ENCODE peak calls at places on chromosome 20, in five cellular contexts. One of them, this sample, is unnamed.

GRCh38 chr20:30500829-30501440 is 756.5 kb upstream of the DEFB115 start:
- DNase-seq in RWPE1: no peak
- DNase-seq in activated T-cell treated with anti-CD3 and anti-CD28 coated beads for 1 hour: no peak
- DNase-seq in NCI-H2081: no peak
- DNase-seq in activated naive CD8-positive, alpha-beta T cell treated with anti-CD3 and anti-CD28 coated beads, Interleukin-2, amount 50 U/mL, for 24 hours: no peak
- DNase-seq in this sample: no peak

GRCh38 chr20:24098886-24099285 is 110.3 kb upstream of the GGTLC1 start:
- DNase-seq in RWPE1: peak; percentile 15
- DNase-seq in activated T-cell treated with anti-CD3 and anti-CD28 coated beads for 1 hour: no peak
- DNase-seq in NCI-H2081: no peak
- DNase-seq in activated naive CD8-positive, alpha-beta T cell treated with anti-CD3 and anti-CD28 coated beads, Interleukin-2, amount 50 U/mL, for 24 hours: no peak
- DNase-seq in this sample: no peak

GRCh38 chr20:14879020-14879697 is 541.7 kb upstream of the FLRT3 start:
- DNase-seq in RWPE1: peak; percentile 95
- DNase-seq in activated T-cell treated with anti-CD3 and anti-CD28 coated beads for 1 hour: no peak
- DNase-seq in NCI-H2081: no peak
- DNase-seq in activated naive CD8-positive, alpha-beta T cell treated with anti-CD3 and anti-CD28 coated beads, Interleukin-2, amount 50 U/mL, for 24 hours: no peak
- DNase-seq in this sample: no peak

GRCh38 chr20:48155231-48155630 is 369.9 kb upstream of the SULF2 start:
- DNase-seq in RWPE1: no peak
- DNase-seq in activated T-cell treated with anti-CD3 and anti-CD28 coated beads for 1 hour: no peak
- DNase-seq in NCI-H2081: peak; percentile 2
- DNase-seq in activated naive CD8-positive, alpha-beta T cell treated with anti-CD3 and anti-CD28 coated beads, Interleukin-2, amount 50 U/mL, for 24 hours: no peak
- DNase-seq in this sample: no peak

GRCh38 chr20:63183422-63184146 is 32.3 kb downstream of the YTHDF1 start:
- DNase-seq in RWPE1: peak; percentile 70
- DNase-seq in activated T-cell treated with anti-CD3 and anti-CD28 coated beads for 1 hour: peak; percentile 40
- DNase-seq in NCI-H2081: peak; percentile 48
- DNase-seq in activated naive CD8-positive, alpha-beta T cell treated with anti-CD3 and anti-CD28 coated beads, Interleukin-2, amount 50 U/mL, for 24 hours: peak; percentile 66
- DNase-seq in this sample: peak; percentile 67

GRCh38 chr20:4929686-4930397 is 71.5 kb downstream of the SLC23A2 start:
- DNase-seq in RWPE1: no peak
- DNase-seq in activated T-cell treated with anti-CD3 and anti-CD28 coated beads for 1 hour: no peak
- DNase-seq in NCI-H2081: no peak
- DNase-seq in activated naive CD8-positive, alpha-beta T cell treated with anti-CD3 and anti-CD28 coated beads, Interleukin-2, amount 50 U/mL, for 24 hours: no peak
- DNase-seq in this sample: no peak

GRCh38 chr20:32045999-32046398 is 6.0 kb upstream of the HCK start:
- DNase-seq in RWPE1: no peak
- DNase-seq in activated T-cell treated with anti-CD3 and anti-CD28 coated beads for 1 hour: no peak
- DNase-seq in NCI-H2081: no peak
- DNase-seq in activated naive CD8-positive, alpha-beta T cell treated with anti-CD3 and anti-CD28 coated beads, Interleukin-2, amount 50 U/mL, for 24 hours: no peak
- DNase-seq in this sample: no peak

GRCh38 chr20:52087471-52087870 is 104.1 kb downstream of the ZFP64 start:
- DNase-seq in RWPE1: no peak
- DNase-seq in activated T-cell treated with anti-CD3 and anti-CD28 coated beads for 1 hour: no peak
- DNase-seq in NCI-H2081: no peak
- DNase-seq in activated naive CD8-positive, alpha-beta T cell treated with anti-CD3 and anti-CD28 coated beads, Interleukin-2, amount 50 U/mL, for 24 hours: no peak
- DNase-seq in this sample: no peak

GRCh38 chr20:50879649-50880550 is 51.3 kb downstream of the ADNP start:
- DNase-seq in RWPE1: no peak
- DNase-seq in activated T-cell treated with anti-CD3 and anti-CD28 coated beads for 1 hour: no peak
- DNase-seq in NCI-H2081: no peak
- DNase-seq in activated naive CD8-positive, alpha-beta T cell treated with anti-CD3 and anti-CD28 coated beads, Interleukin-2, amount 50 U/mL, for 24 hours: no peak
- DNase-seq in this sample: no peak

GRCh38 chr20:15734054-15734453 is 839.2 kb downstream of the KIF16B start:
- DNase-seq in RWPE1: no peak
- DNase-seq in activated T-cell treated with anti-CD3 and anti-CD28 coated beads for 1 hour: no peak
- DNase-seq in NCI-H2081: no peak
- DNase-seq in activated naive CD8-positive, alpha-beta T cell treated with anti-CD3 and anti-CD28 coated beads, Interleukin-2, amount 50 U/mL, for 24 hours: no peak
- DNase-seq in this sample: no peak

GRCh38 chr20:10705801-10706459 is 32.1 kb upstream of the JAG1 start:
- DNase-seq in RWPE1: peak; percentile 94
- DNase-seq in activated T-cell treated with anti-CD3 and anti-CD28 coated beads for 1 hour: no peak
- DNase-seq in NCI-H2081: peak; percentile 34
- DNase-seq in activated naive CD8-positive, alpha-beta T cell treated with anti-CD3 and anti-CD28 coated beads, Interleukin-2, amount 50 U/mL, for 24 hours: no peak
- DNase-seq in this sample: no peak

GRCh38 chr20:11144114-11144513 is 470.3 kb upstream of the JAG1 start:
- DNase-seq in RWPE1: peak; percentile 68
- DNase-seq in activated T-cell treated with anti-CD3 and anti-CD28 coated beads for 1 hour: no peak
- DNase-seq in NCI-H2081: no peak
- DNase-seq in activated naive CD8-positive, alpha-beta T cell treated with anti-CD3 and anti-CD28 coated beads, Interleukin-2, amount 50 U/mL, for 24 hours: no peak
- DNase-seq in this sample: no peak

GRCh38 chr20:17971571-17972013 is 2.8 kb downstream of the MGME1 start:
- DNase-seq in RWPE1: no peak
- DNase-seq in activated T-cell treated with anti-CD3 and anti-CD28 coated beads for 1 hour: no peak
- DNase-seq in NCI-H2081: no peak
- DNase-seq in activated naive CD8-positive, alpha-beta T cell treated with anti-CD3 and anti-CD28 coated beads, Interleukin-2, amount 50 U/mL, for 24 hours: no peak
- DNase-seq in this sample: no peak

GRCh38 chr20:2365666-2366065 is 15.0 kb upstream of the TGM6 start:
- DNase-seq in RWPE1: no peak
- DNase-seq in activated T-cell treated with anti-CD3 and anti-CD28 coated beads for 1 hour: no peak
- DNase-seq in NCI-H2081: no peak
- DNase-seq in activated naive CD8-positive, alpha-beta T cell treated with anti-CD3 and anti-CD28 coated beads, Interleukin-2, amount 50 U/mL, for 24 hours: no peak
- DNase-seq in this sample: no peak

GRCh38 chr20:52840041-52840440 is 132.1 kb upstream of the TSHZ2 start:
- DNase-seq in RWPE1: no peak
- DNase-seq in activated T-cell treated with anti-CD3 and anti-CD28 coated beads for 1 hour: no peak
- DNase-seq in NCI-H2081: no peak
- DNase-seq in activated naive CD8-positive, alpha-beta T cell treated with anti-CD3 and anti-CD28 coated beads, Interleukin-2, amount 50 U/mL, for 24 hours: no peak
- DNase-seq in this sample: no peak

GRCh38 chr20:20706285-20706684 is 6.2 kb downstream of the RALGAPA2 start:
- DNase-seq in RWPE1: no peak
- DNase-seq in activated T-cell treated with anti-CD3 and anti-CD28 coated beads for 1 hour: no peak
- DNase-seq in NCI-H2081: peak; percentile 5
- DNase-seq in activated naive CD8-positive, alpha-beta T cell treated with anti-CD3 and anti-CD28 coated beads, Interleukin-2, amount 50 U/mL, for 24 hours: no peak
- DNase-seq in this sample: no peak

GRCh38 chr20:62477669-62478450 is 2.1 kb upstream of the GATA5 start:
- DNase-seq in RWPE1: no peak
- DNase-seq in activated T-cell treated with anti-CD3 and anti-CD28 coated beads for 1 hour: no peak
- DNase-seq in NCI-H2081: no peak
- DNase-seq in activated naive CD8-positive, alpha-beta T cell treated with anti-CD3 and anti-CD28 coated beads, Interleukin-2, amount 50 U/mL, for 24 hours: no peak
- DNase-seq in this sample: no peak

GRCh38 chr20:61118429-61119224 is 133.4 kb upstream of the CDH4 start:
- DNase-seq in RWPE1: no peak
- DNase-seq in activated T-cell treated with anti-CD3 and anti-CD28 coated beads for 1 hour: no peak
- DNase-seq in NCI-H2081: no peak
- DNase-seq in activated naive CD8-positive, alpha-beta T cell treated with anti-CD3 and anti-CD28 coated beads, Interleukin-2, amount 50 U/mL, for 24 hours: no peak
- DNase-seq in this sample: no peak

GRCh38 chr20:49561806-49562205 is 6.1 kb downstream of the PTGIS start:
- DNase-seq in RWPE1: no peak
- DNase-seq in activated T-cell treated with anti-CD3 and anti-CD28 coated beads for 1 hour: no peak
- DNase-seq in NCI-H2081: no peak
- DNase-seq in activated naive CD8-positive, alpha-beta T cell treated with anti-CD3 and anti-CD28 coated beads, Interleukin-2, amount 50 U/mL, for 24 hours: no peak
- DNase-seq in this sample: no peak

GRCh38 chr20:49612127-49612738 is 44.3 kb upstream of the PTGIS start:
- DNase-seq in RWPE1: no peak
- DNase-seq in activated T-cell treated with anti-CD3 and anti-CD28 coated beads for 1 hour: no peak
- DNase-seq in NCI-H2081: no peak
- DNase-seq in activated naive CD8-positive, alpha-beta T cell treated with anti-CD3 and anti-CD28 coated beads, Interleukin-2, amount 50 U/mL, for 24 hours: no peak
- DNase-seq in this sample: no peak

GRCh38 chr20:53748821-53749402 is 155.3 kb upstream of the ZNF217 start:
- DNase-seq in RWPE1: no peak
- DNase-seq in activated T-cell treated with anti-CD3 and anti-CD28 coated beads for 1 hour: no peak
- DNase-seq in NCI-H2081: no peak
- DNase-seq in activated naive CD8-positive, alpha-beta T cell treated with anti-CD3 and anti-CD28 coated beads, Interleukin-2, amount 50 U/mL, for 24 hours: no peak
- DNase-seq in this sample: no peak

GRCh38 chr20:11178946-11179654 is 505.3 kb upstream of the JAG1 start:
- DNase-seq in RWPE1: peak; percentile 92
- DNase-seq in activated T-cell treated with anti-CD3 and anti-CD28 coated beads for 1 hour: no peak
- DNase-seq in NCI-H2081: no peak
- DNase-seq in activated naive CD8-positive, alpha-beta T cell treated with anti-CD3 and anti-CD28 coated beads, Interleukin-2, amount 50 U/mL, for 24 hours: no peak
- DNase-seq in this sample: no peak

GRCh38 chr20:62359491-62360121 is 7.5 kb downstream of the LAMA5 start:
- DNase-seq in RWPE1: peak; percentile 73
- DNase-seq in activated T-cell treated with anti-CD3 and anti-CD28 coated beads for 1 hour: no peak
- DNase-seq in NCI-H2081: no peak
- DNase-seq in activated naive CD8-positive, alpha-beta T cell treated with anti-CD3 and anti-CD28 coated beads, Interleukin-2, amount 50 U/mL, for 24 hours: no peak
- DNase-seq in this sample: no peak

GRCh38 chr20:8722277-8722928 is 346.5 kb upstream of the PLCB4 start:
- DNase-seq in RWPE1: peak; percentile 51
- DNase-seq in activated T-cell treated with anti-CD3 and anti-CD28 coated beads for 1 hour: no peak
- DNase-seq in NCI-H2081: peak; percentile 75
- DNase-seq in activated naive CD8-positive, alpha-beta T cell treated with anti-CD3 and anti-CD28 coated beads, Interleukin-2, amount 50 U/mL, for 24 hours: peak; percentile 7
- DNase-seq in this sample: no peak

GRCh38 chr20:32570401-32571190 is 14.5 kb downstream of the NOL4L start:
- DNase-seq in RWPE1: no peak
- DNase-seq in activated T-cell treated with anti-CD3 and anti-CD28 coated beads for 1 hour: no peak
- DNase-seq in NCI-H2081: no peak
- DNase-seq in activated naive CD8-positive, alpha-beta T cell treated with anti-CD3 and anti-CD28 coated beads, Interleukin-2, amount 50 U/mL, for 24 hours: no peak
- DNase-seq in this sample: no peak

GRCh38 chr20:47963022-47963421 is 177.7 kb upstream of the SULF2 start:
- DNase-seq in RWPE1: no peak
- DNase-seq in activated T-cell treated with anti-CD3 and anti-CD28 coated beads for 1 hour: no peak
- DNase-seq in NCI-H2081: no peak
- DNase-seq in activated naive CD8-positive, alpha-beta T cell treated with anti-CD3 and anti-CD28 coated beads, Interleukin-2, amount 50 U/mL, for 24 hours: no peak
- DNase-seq in this sample: no peak

GRCh38 chr20:25389858-25390537 is 637 bp downstream of the ABHD12 start:
- DNase-seq in RWPE1: peak; percentile 53
- DNase-seq in activated T-cell treated with anti-CD3 and anti-CD28 coated beads for 1 hour: peak; percentile 9
- DNase-seq in NCI-H2081: peak; percentile 76
- DNase-seq in activated naive CD8-positive, alpha-beta T cell treated with anti-CD3 and anti-CD28 coated beads, Interleukin-2, amount 50 U/mL, for 24 hours: peak; percentile 38
- DNase-seq in this sample: peak; percentile 41

GRCh38 chr20:6783752-6784725 is 16.6 kb downstream of the BMP2 start:
- DNase-seq in RWPE1: no peak
- DNase-seq in activated T-cell treated with anti-CD3 and anti-CD28 coated beads for 1 hour: no peak
- DNase-seq in NCI-H2081: no peak
- DNase-seq in activated naive CD8-positive, alpha-beta T cell treated with anti-CD3 and anti-CD28 coated beads, Interleukin-2, amount 50 U/mL, for 24 hours: no peak
- DNase-seq in this sample: no peak

GRCh38 chr20:44258226-44258890 is 11.2 kb downstream of the GDAP1L1 start:
- DNase-seq in RWPE1: no peak
- DNase-seq in activated T-cell treated with anti-CD3 and anti-CD28 coated beads for 1 hour: no peak
- DNase-seq in NCI-H2081: no peak
- DNase-seq in activated naive CD8-positive, alpha-beta T cell treated with anti-CD3 and anti-CD28 coated beads, Interleukin-2, amount 50 U/mL, for 24 hours: no peak
- DNase-seq in this sample: no peak

GRCh38 chr20:17885076-17885475 is 83.5 kb downstream of the SNX5 start:
- DNase-seq in RWPE1: no peak
- DNase-seq in activated T-cell treated with anti-CD3 and anti-CD28 coated beads for 1 hour: no peak
- DNase-seq in NCI-H2081: no peak
- DNase-seq in activated naive CD8-positive, alpha-beta T cell treated with anti-CD3 and anti-CD28 coated beads, Interleukin-2, amount 50 U/mL, for 24 hours: no peak
- DNase-seq in this sample: no peak

GRCh38 chr20:62522748-62523396 is 47.1 kb upstream of the GATA5 start:
- DNase-seq in RWPE1: no peak
- DNase-seq in activated T-cell treated with anti-CD3 and anti-CD28 coated beads for 1 hour: no peak
- DNase-seq in NCI-H2081: no peak
- DNase-seq in activated naive CD8-positive, alpha-beta T cell treated with anti-CD3 and anti-CD28 coated beads, Interleukin-2, amount 50 U/mL, for 24 hours: peak; percentile 73
- DNase-seq in this sample: no peak

GRCh38 chr20:56417911-56418310 is 5.9 kb downstream of the CASS4 start:
- DNase-seq in RWPE1: no peak
- DNase-seq in activated T-cell treated with anti-CD3 and anti-CD28 coated beads for 1 hour: no peak
- DNase-seq in NCI-H2081: no peak
- DNase-seq in activated naive CD8-positive, alpha-beta T cell treated with anti-CD3 and anti-CD28 coated beads, Interleukin-2, amount 50 U/mL, for 24 hours: no peak
- DNase-seq in this sample: no peak

GRCh38 chr20:47319517-47320252 is 36.8 kb downstream of the ZMYND8 start:
- DNase-seq in RWPE1: peak; percentile 89
- DNase-seq in activated T-cell treated with anti-CD3 and anti-CD28 coated beads for 1 hour: no peak
- DNase-seq in NCI-H2081: no peak
- DNase-seq in activated naive CD8-positive, alpha-beta T cell treated with anti-CD3 and anti-CD28 coated beads, Interleukin-2, amount 50 U/mL, for 24 hours: no peak
- DNase-seq in this sample: no peak

GRCh38 chr20:32672982-32673727 is 586 bp downstream of the C20orf203 start:
- DNase-seq in RWPE1: no peak
- DNase-seq in activated T-cell treated with anti-CD3 and anti-CD28 coated beads for 1 hour: no peak
- DNase-seq in NCI-H2081: no peak
- DNase-seq in activated naive CD8-positive, alpha-beta T cell treated with anti-CD3 and anti-CD28 coated beads, Interleukin-2, amount 50 U/mL, for 24 hours: peak; percentile 53
- DNase-seq in this sample: peak; percentile 63

GRCh38 chr20:5041433-5041832 is 40.1 kb upstream of the SLC23A2 start:
- DNase-seq in RWPE1: no peak
- DNase-seq in activated T-cell treated with anti-CD3 and anti-CD28 coated beads for 1 hour: no peak
- DNase-seq in NCI-H2081: no peak
- DNase-seq in activated naive CD8-positive, alpha-beta T cell treated with anti-CD3 and anti-CD28 coated beads, Interleukin-2, amount 50 U/mL, for 24 hours: no peak
- DNase-seq in this sample: no peak

This sample was measured in GM12892.